ENCODE peak calls at places on chromosomes 4 and X, in seven cellular contexts. Z, V, S, Y, U, C and H are unnamed samples.

GRCh38 chr4:153541426-153542096 is 75.4 kb downstream of the TMEM131L start:
- DNase-seq in Z (no peak), V (no peak), S (peak), Y (no peak), U (no peak), C (no peak), H (no peak)

GRCh38 chr4:187103351-187103750 is 379.7 kb upstream of the FAT1 start:
- DNase-seq in Z (no peak), V (no peak), S (no peak), Y (no peak), U (no peak), C (no peak), H (no peak)

GRCh38 chr4:2071912-2072867 is 13.1 kb downstream of the NAT8L start:
- DNase-seq in Z (peak), V (no peak), S (no peak), Y (no peak), U (peak), C (no peak), H (no peak)

GRCh38 chrX:73615022-73615421 is 52.0 kb downstream of the CHIC1 start:
- DNase-seq in Z (no peak), V (no peak), S (no peak), Y (no peak), U (no peak), C (no peak), H (no peak)

GRCh38 chrX:119734897-119735339 is 23.5 kb upstream of the SOWAHD start:
- DNase-seq in Z (no peak), V (no peak), S (peak), Y (peak), U (peak), C (no peak), H (no peak)

GRCh38 chrX:134173541-134174272 is 63.3 kb upstream of the CCDC160 start:
- DNase-seq in Z (peak), V (no peak), S (no peak), Y (no peak), U (no peak), C (no peak), H (no peak)

GRCh38 chr4:10055871-10056270 is 34.6 kb upstream of the SLC2A9 start:
- DNase-seq in Z (no peak), V (no peak), S (no peak), Y (no peak), U (no peak), C (no peak), H (no peak)

GRCh38 chr4:84238247-84239090 is 260.6 kb downstream of the NKX6-1 start:
- DNase-seq in Z (no peak), V (no peak), S (peak), Y (no peak), U (no peak), C (no peak), H (no peak)

GRCh38 chrX:5726246-5726645 is 502.4 kb downstream of the NLGN4X start:
- DNase-seq in Z (no peak), V (no peak), S (no peak), Y (no peak), U (no peak), C (no peak), H (no peak)

GRCh38 chrX:135890087-135890585 is 3.1 kb downstream of the CT45A10 start:
- DNase-seq in Z (no peak), V (no peak), S (no peak), Y (no peak), U (no peak), C (no peak), H (no peak)

GRCh38 chr4:153722036-153722435 is 37.8 kb downstream of the RNF175 start:
- DNase-seq in Z (no peak), V (no peak), S (no peak), Y (no peak), U (no peak), C (no peak), H (no peak)

GRCh38 chr4:177267911-177268310 is 41.8 kb upstream of the NEIL3 start:
- DNase-seq in Z (no peak), V (no peak), S (no peak), Y (no peak), U (no peak), C (no peak), H (no peak)

GRCh38 chr4:77433102-77433733 is 172.4 kb upstream of the CXCL13 start:
- DNase-seq in Z (no peak), V (no peak), S (peak), Y (no peak), U (no peak), C (no peak), H (peak)

GRCh38 chrX:24682739-24683432 is 10.8 kb upstream of the POLA1 start:
- DNase-seq in Z (no peak), V (no peak), S (no peak), Y (no peak), U (no peak), C (no peak), H (no peak)